ENCODE peak calls at places on chromosomes 6 and 20, in four cellular contexts. J is NCI-H2081 treated with DMSO at 0.1 percent for 48 hours; M is activated CD4-positive, CD25-positive, alpha-beta regulatory T cell treated with anti-CD3 and anti-CD28 coated beads, Interleukin-2, amount 50 U/mL, for 72 hours; H is activated naive CD4-positive, alpha-beta T cell treated with anti-CD3 and anti-CD28 coated beads for 36 hours. C is an unnamed sample.

GRCh38 chr6:31083742-31084354 is 28.5 kb downstream of the C6orf15 start:
- DNase-seq in J (no peak), M (peak; percentile 38), H (peak; percentile 70), C (peak; percentile 84)

GRCh38 chr20:17794400-17794799 is 94.6 kb downstream of the BANF2 start:
- DNase-seq in J (no peak), M (no peak), H (no peak), C (no peak)

GRCh38 chr20:15654208-15654649 is 919.0 kb downstream of the KIF16B start:
- DNase-seq in J (no peak), M (no peak), H (no peak), C (no peak)

GRCh38 chr20:61719691-61720347 is 345.9 kb downstream of the TAF4 start:
- DNase-seq in J (no peak), M (peak; percentile 38), H (peak; percentile 78), C (no peak)

GRCh38 chr20:49276201-49276894 is 1.5 kb downstream of the ZNFX1 start:
- DNase-seq in J (peak; percentile 46), M (no peak), H (peak; percentile 80), C (peak; percentile 59)

GRCh38 chr20:6940052-6940451 is 172.6 kb downstream of the BMP2 start:
- DNase-seq in J (no peak), M (no peak), H (no peak), C (no peak)

GRCh38 chr20:59508729-59509128 is 95.6 kb upstream of the PHACTR3 start:
- DNase-seq in J (no peak), M (no peak), H (no peak), C (no peak)

GRCh38 chr6:16056263-16056870 is 72.5 kb upstream of the MYLIP start:
- DNase-seq in J (no peak), M (no peak), H (no peak), C (peak; percentile 10)

GRCh38 chr20:60481051-60481741 is 523.0 kb downstream of the CDH26 start:
- DNase-seq in J (no peak), M (no peak), H (no peak), C (no peak)

GRCh38 chr6:78400076-78400475 is 467.3 kb upstream of the IRAK1BP1 start:
- DNase-seq in J (no peak), M (no peak), H (no peak), C (no peak)

GRCh38 chr6:90450268-90450953 is 136.5 kb downstream of the MAP3K7 start:
- DNase-seq in J (no peak), M (no peak), H (no peak), C (no peak)

C was measured in foreskin fibroblast.